ENCODE peak calls at places on chromosome 19, in five cellular contexts. T is omental fat pad; X is CD4-positive, alpha-beta T cell; F is stomach; G is kidney epithelial cell. O is an unnamed sample.

GRCh38 chr19:54345938-54346386 is 7.0 kb upstream of the LILRA4 start:
- DNase-seq in X (no peak), F (no peak), T (no peak), G (no peak), O (no peak)

GRCh38 chr19:16970821-16971220 is 55.8 kb downstream of the CPAMD8 start:
- DNase-seq in X (no peak), T (no peak), G (no peak), F (no peak), O (no peak)

GRCh38 chr19:27974082-27974513 is 1238.9 kb downstream of the UQCRFS1 start:
- DNase-seq in F (peak; percentile 43), X (no peak), G (no peak), T (no peak), O (no peak)

GRCh38 chr19:4730740-4731171 is 7.1 kb upstream of the DPP9 start:
- DNase-seq in F (no peak), T (no peak), X (peak; percentile 63), G (no peak), O (no peak)

GRCh38 chr19:17202249-17202648 is 12.9 kb upstream of the USE1 start:
- DNase-seq in T (no peak), X (no peak), F (no peak), G (no peak), O (no peak)

GRCh38 chr19:29836409-29836825 is 24.6 kb downstream of the CCNE1 start:
- DNase-seq in F (no peak), X (no peak), G (no peak), T (no peak), O (no peak)

GRCh38 chr19:23867895-23868294 is 46.8 kb upstream of the ZNF726 start:
- DNase-seq in G (no peak), F (no peak), T (no peak), X (no peak), O (no peak)

GRCh38 chr19:35528218-35529038 is at the start of gene SBSN:
- DNase-seq in T (no peak), F (no peak), X (no peak), G (no peak), O (no peak)

GRCh38 chr19:30371157-30371845 is 883 bp upstream of the ZNF536 start:
- DNase-seq in T (no peak), X (no peak), F (peak; percentile 3), G (no peak), O (no peak)

GRCh38 chr19:47713046-47714021 is at the start of gene EHD2:
- DNase-seq in T (peak; percentile 40), F (peak; percentile 59), X (peak; percentile 28), G (no peak), O (peak; percentile 41)

GRCh38 chr19:41928754-41929535 is 696 bp upstream of the ERFL start:
- DNase-seq in G (no peak), X (no peak), F (no peak), T (no peak), O (no peak)

GRCh38 chr19:6753178-6754031 is 13.8 kb downstream of the SH2D3A start:
- DNase-seq in X (peak; percentile 69), G (no peak), T (peak; percentile 83), F (peak; percentile 87), O (no peak)
- TF ChIP-seq CTCF in X (peak; percentile 59), G (peak; percentile 40), T (no peak), F (peak; percentile 62), O (no peak)

GRCh38 chr19:44943801-44944249 is 1.8 kb downstream of the APOC4 start:
- DNase-seq in F (peak; percentile 31), X (no peak), T (no peak), G (no peak), O (no peak)

GRCh38 chr19:44949550-44949949 is 3.7 kb downstream of the APOC2 start:
- DNase-seq in G (no peak), F (no peak), T (no peak), X (no peak), O (no peak)

GRCh38 chr19:44948763-44949374 is 3.0 kb downstream of the APOC2 start:
- DNase-seq in X (no peak), T (no peak), F (no peak), G (no peak), O (no peak)

GRCh38 chr19:44948237-44948636 is 2.4 kb downstream of the APOC2 start:
- DNase-seq in X (no peak), F (no peak), G (no peak), T (no peak), O (no peak)

GRCh38 chr19:44947041-44947581 is 1.3 kb downstream of the APOC2 start:
- DNase-seq in G (no peak), X (no peak), F (no peak), T (no peak), O (no peak)
- TF ChIP-seq CTCF in G (no peak), X (no peak), F (no peak), T (no peak), O (no peak)

GRCh38 chr19:49643466-49643865 is 1.5 kb downstream of the SCAF1 start:
- DNase-seq in G (no peak), F (no peak), T (no peak), X (no peak), O (no peak)

GRCh38 chr19:49641688-49642487 is at the start of gene SCAF1:
- DNase-seq in T (peak; percentile 81), F (peak; percentile 100), G (peak; percentile 97), X (peak; percentile 98), O (peak; percentile 98)

GRCh38 chr19:49639401-49640112 is 386 bp downstream of the RRAS start:
- DNase-seq in X (no peak), T (no peak), G (no peak), F (no peak), O (no peak)

GRCh38 chr19:49640113-49640898 is at the start of gene RRAS:
- DNase-seq in F (peak; percentile 100), G (peak; percentile 99), X (peak; percentile 97), T (peak; percentile 96), O (peak; percentile 99)

GRCh38 chr19:49642488-49643035 is 553 bp downstream of the SCAF1 start:
- DNase-seq in X (no peak), G (no peak), T (no peak), F (no peak), O (no peak)
- TF ChIP-seq CTCF in X (no peak), G (no peak), T (no peak), F (no peak), O (no peak)

DNA sequence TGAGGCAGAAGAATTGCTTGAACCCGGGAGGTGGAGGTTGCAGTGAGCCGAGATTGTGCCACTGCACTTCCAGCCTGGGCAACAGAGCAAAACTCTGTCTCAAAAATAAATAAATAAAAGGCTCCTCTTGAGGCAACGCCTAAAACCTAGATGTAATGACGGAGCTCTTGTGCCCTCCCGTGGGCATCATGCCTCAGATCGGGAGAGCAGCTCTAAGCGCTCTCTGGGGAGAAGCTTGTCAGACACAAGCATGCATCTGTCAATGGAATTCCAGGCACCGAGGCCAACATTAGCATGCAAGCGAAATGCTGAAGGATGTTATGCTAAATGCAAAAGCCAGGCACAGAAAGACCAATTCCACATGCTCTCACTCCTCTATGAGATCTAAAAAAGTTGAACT is 45.6 kb upstream of the MRI1 start:
- DNase-seq in G (no peak), X (no peak), F (no peak), T (no peak), O (no peak)
- TF ChIP-seq CTCF in G (peak; percentile 15), X (no peak), F (no peak), T (no peak), O (no peak)

GRCh38 chr19:10474962-10475451 is 28.1 kb downstream of the KEAP1 start:
- DNase-seq in T (no peak), X (no peak), F (no peak), G (no peak), O (no peak)

GRCh38 chr19:10478476-10478875 is 24.7 kb downstream of the KEAP1 start:
- DNase-seq in T (no peak), G (no peak), F (no peak), X (no peak), O (no peak)

GRCh38 chr19:10473192-10473591 is 30.0 kb downstream of the KEAP1 start:
- DNase-seq in T (no peak), F (no peak), G (no peak), X (no peak), O (no peak)

DNA sequence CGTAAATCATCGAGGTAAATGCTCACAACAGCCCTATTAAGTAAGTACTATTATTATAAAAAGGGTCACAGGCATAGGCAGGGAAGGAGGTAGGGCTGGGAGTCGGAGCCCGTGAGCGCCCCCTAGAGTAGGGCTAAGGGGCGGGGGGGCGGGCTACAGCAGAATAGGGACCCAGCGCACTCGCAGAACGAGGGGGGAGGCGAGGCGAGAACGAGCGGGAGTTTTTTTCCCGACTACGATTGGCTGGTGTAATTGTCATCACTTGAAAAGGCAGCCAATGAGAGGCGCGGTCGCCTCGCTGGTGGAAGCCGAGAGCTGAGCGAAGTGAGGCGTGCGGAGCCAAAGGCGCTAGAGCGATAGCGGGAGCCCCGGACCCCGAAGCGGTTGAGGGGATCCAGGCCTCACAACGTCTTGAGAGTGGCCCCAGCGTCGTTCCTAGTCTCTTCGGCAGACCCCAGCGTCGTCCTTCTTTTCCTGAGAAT is 24.2 kb downstream of the KEAP1 start:
- DNase-seq in T (peak; percentile 82), G (no peak), X (peak; percentile 84), F (peak; percentile 91), O (peak; percentile 68)
- TF ChIP-seq CTCF in T (no peak), G (peak; percentile 76), X (peak; percentile 93), F (no peak), O (peak; percentile 32)

GRCh38 chr19:45445139-45445538 is 21.4 kb upstream of the ERCC1 start:
- DNase-seq in T (no peak), F (no peak), X (no peak), G (no peak), O (no peak)

GRCh38 chr19:45443462-45444317 is 20.0 kb upstream of the ERCC1 start:
- DNase-seq in T (peak; percentile 96), X (peak; percentile 40), G (no peak), F (peak; percentile 97), O (peak; percentile 87)

GRCh38 chr19:45442927-45443461 is 19.3 kb upstream of the ERCC1 start:
- DNase-seq in G (no peak), F (peak; percentile 42), T (peak; percentile 66), X (no peak), O (no peak)

GRCh38 chr19:45446295-45446694 is 21.5 kb upstream of the FOSB start:
- DNase-seq in F (no peak), G (no peak), X (no peak), T (no peak), O (no peak)

DNA sequence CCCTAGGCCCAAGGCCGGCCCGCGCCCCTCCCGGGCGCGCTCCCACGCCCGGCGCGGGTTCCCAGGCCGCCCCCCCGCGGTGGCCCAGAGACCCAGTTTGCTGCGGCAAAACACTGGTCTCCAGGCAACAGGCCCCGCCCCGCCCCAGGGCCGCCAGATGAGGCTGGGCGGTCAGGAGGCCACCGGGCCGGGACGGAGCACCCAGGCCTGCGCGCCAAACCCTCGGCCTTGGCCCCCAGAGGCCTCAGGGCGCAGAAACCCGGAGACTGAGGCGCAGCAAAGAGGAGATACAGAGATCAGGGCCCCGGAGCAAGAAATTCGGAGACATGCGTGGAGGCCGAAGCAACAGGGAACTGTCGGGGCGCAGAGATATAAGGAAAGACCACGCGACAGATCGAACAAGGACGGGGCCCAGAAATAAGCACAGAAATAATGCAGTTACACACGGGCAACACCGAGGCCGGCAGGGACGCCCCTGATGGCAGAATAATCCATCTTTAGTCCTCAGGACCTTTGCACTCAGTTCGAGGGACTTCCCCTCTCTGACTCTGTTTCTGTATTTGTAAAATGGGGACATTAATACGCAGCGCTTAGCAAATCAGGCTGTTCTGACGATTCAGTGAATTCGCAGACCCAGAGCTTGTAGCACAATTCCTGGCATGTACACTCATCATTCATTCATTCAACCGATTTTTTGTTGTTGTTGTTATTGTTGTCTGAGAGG is 20.8 kb upstream of the ERCC1 start:
- DNase-seq in T (peak; percentile 73), X (peak; percentile 78), F (peak; percentile 95), G (no peak), O (peak; percentile 88)
- TF ChIP-seq CTCF in T (no peak), X (no peak), F (no peak), G (no peak), O (no peak)

GRCh38 chr19:15846923-15847322 is 31.5 kb upstream of the OR10H1 start:
- DNase-seq in T (no peak), F (no peak), X (no peak), G (no peak), O (no peak)
- TF ChIP-seq CTCF in T (no peak), F (no peak), X (no peak), G (no peak), O (no peak)

O was measured in mesothelial cell of epicardium.